ENCODE peak calls at places on chromosome 18, in four cellular contexts. P is K562, A is GM12891, L is GM12878. X is an unnamed sample.

GRCh38 chr18:50969448-50969847 is 1.6 kb downstream of the ELAC1 start:
- DNase-seq in P (no peak), A (no peak), L (no peak), X (no peak)

GRCh38 chr18:23920054-23920453 is 94.5 kb upstream of the TTC39C start:
- DNase-seq in P (no peak), A (no peak), L (no peak), X (no peak)

GRCh38 chr18:79879566-79879965 is 71.9 kb downstream of the SLC66A2 start:
- DNase-seq in P (no peak), A (no peak), L (no peak), X (no peak)

GRCh38 chr18:13775058-13775457 is 48.6 kb downstream of the RNMT start:
- DNase-seq in P (no peak), A (no peak), L (no peak), X (no peak)

GRCh38 chr18:78900938-78901909 is 78.4 kb upstream of the SALL3 start:
- DNase-seq in P (no peak), A (no peak), L (no peak), X (no peak)

GRCh38 chr18:42412896-42413295 is 457.9 kb downstream of the PIK3C3 start:
- DNase-seq in P (no peak), A (no peak), L (no peak), X (no peak)

GRCh38 chr18:39752351-39752750 is 2186.8 kb upstream of the CELF4 start:
- DNase-seq in P (no peak), A (no peak), L (no peak), X (no peak)

GRCh38 chr18:74378179-74378682 is 62.6 kb downstream of the C18orf63 start:
- DNase-seq in P (no peak), A (no peak), L (no peak), X (no peak)

GRCh38 chr18:11393486-11393885 is 215.9 kb upstream of the SLC35G4 start:
- DNase-seq in P (no peak), A (no peak), L (no peak), X (no peak)

GRCh38 chr18:48222118-48222517 is 187.1 kb downstream of the ZBTB7C start:
- DNase-seq in P (no peak), A (no peak), L (peak; percentile 2), X (peak; percentile 87)

GRCh38 chr18:55323051-55323994 is 264.7 kb downstream of the TCF4 start:
- DNase-seq in P (no peak), A (no peak), L (no peak), X (no peak)

GRCh38 chr18:7978834-7979233 is 411.7 kb downstream of the PTPRM start:
- DNase-seq in P (no peak), A (no peak), L (no peak), X (no peak)

GRCh38 chr18:23812566-23813440 is 123.5 kb downstream of the LAMA3 start:
- DNase-seq in P (peak; percentile 24), A (no peak), L (no peak), X (no peak)

GRCh38 chr18:22171839-22172582 is 2.6 kb downstream of the GATA6 start:
- DNase-seq in P (no peak), A (no peak), L (no peak), X (no peak)

GRCh38 chr18:10062292-10062940 is 148.6 kb downstream of the VAPA start:
- DNase-seq in P (no peak), A (no peak), L (no peak), X (no peak)

GRCh38 chr18:2853926-2854664 is 7.3 kb downstream of the EMILIN2 start:
- DNase-seq in P (peak; percentile 96), A (no peak), L (no peak), X (no peak)

GRCh38 chr18:79630266-79631095 is 49.1 kb upstream of the CTDP1 start:
- DNase-seq in P (no peak), A (no peak), L (no peak), X (no peak)

GRCh38 chr18:54416459-54416858 is 58.8 kb downstream of the C18orf54 start:
- DNase-seq in P (no peak), A (no peak), L (no peak), X (no peak)

GRCh38 chr18:3453540-3454364 is 3.8 kb downstream of the TGIF1 start:
- DNase-seq in P (no peak), A (no peak), L (no peak), X (peak; percentile 70)

GRCh38 chr18:63309422-63309821 is 10.1 kb downstream of the BCL2 start:
- DNase-seq in P (no peak), A (no peak), L (no peak), X (no peak)

GRCh38 chr18:61589053-61589723 is 256.0 kb downstream of the CDH20 start:
- DNase-seq in P (no peak), A (no peak), L (no peak), X (peak; percentile 45)

GRCh38 chr18:13629841-13630747 is 96.3 kb downstream of the FAM210A start:
- DNase-seq in P (peak; percentile 74), A (peak; percentile 79), L (peak; percentile 48), X (peak; percentile 38)

GRCh38 chr18:49972535-49972934 is 159.2 kb upstream of the ACAA2 start:
- DNase-seq in P (no peak), A (no peak), L (no peak), X (no peak)

GRCh38 chr18:3455938-3456685 is 6.1 kb downstream of the TGIF1 start:
- DNase-seq in P (no peak), A (no peak), L (no peak), X (no peak)

GRCh38 chr18:79509536-79509930 is 113.8 kb downstream of the NFATC1 start:
- DNase-seq in P (no peak), A (no peak), L (no peak), X (no peak)

GRCh38 chr18:9876867-9877654 is 8.7 kb upstream of the TXNDC2 start:
- DNase-seq in P (peak; percentile 92), A (no peak), L (no peak), X (peak; percentile 24)

GRCh38 chr18:79613186-79613931 is 66.2 kb upstream of the CTDP1 start:
- DNase-seq in P (no peak), A (no peak), L (no peak), X (no peak)

GRCh38 chr18:24633121-24633520 is 172.7 kb downstream of the HRH4 start:
- DNase-seq in P (no peak), A (no peak), L (no peak), X (no peak)

GRCh38 chr18:73201940-73202339 is 334.2 kb upstream of the NETO1 start:
- DNase-seq in P (no peak), A (no peak), L (no peak), X (no peak)

GRCh38 chr18:34970106-34970505 is 71.1 kb upstream of the MAPRE2 start:
- DNase-seq in P (no peak), A (no peak), L (no peak), X (no peak)

GRCh38 chr18:79484661-79485621 is 89.2 kb downstream of the NFATC1 start:
- DNase-seq in P (no peak), A (no peak), L (no peak), X (no peak)

GRCh38 chr18:55768255-55768654 is 180.3 kb upstream of the TCF4 start:
- DNase-seq in P (no peak), A (no peak), L (no peak), X (no peak)

GRCh38 chr18:8480506-8481328 is 128.5 kb upstream of the RAB12 start:
- DNase-seq in P (peak; percentile 30), A (no peak), L (no peak), X (no peak)

GRCh38 chr18:68948622-68949021 is 150.7 kb downstream of the CCDC102B start:
- DNase-seq in P (no peak), A (no peak), L (no peak), X (no peak)

GRCh38 chr18:65435529-65435928 is 315.3 kb upstream of the CDH7 start:
- DNase-seq in P (no peak), A (no peak), L (no peak), X (no peak)

GRCh38 chr18:35162995-35163394 is 77.8 kb upstream of the ZNF397 start:
- DNase-seq in P (no peak), A (no peak), L (no peak), X (no peak)

GRCh38 chr18:28063181-28063790 is 113.6 kb downstream of the CDH2 start:
- DNase-seq in P (no peak), A (no peak), L (no peak), X (no peak)

GRCh38 chr18:79857082-79857661 is 59.4 kb downstream of the KCNG2 start:
- DNase-seq in P (peak; percentile 17), A (no peak), L (no peak), X (peak; percentile 23)

GRCh38 chr18:58314284-58314683 is 270.3 kb downstream of the NEDD4L start:
- DNase-seq in P (peak; percentile 6), A (no peak), L (no peak), X (peak; percentile 33)
- TF ChIP-seq SPI1 in P (no peak), A (no peak), L (no peak), X (no peak)

GRCh38 chr18:36247036-36247435 is 50.5 kb upstream of the FHOD3 start:
- DNase-seq in P (no peak), A (no peak), L (no peak), X (no peak)
- TF ChIP-seq SPI1 in P (no peak), A (no peak), L (no peak), X (no peak)

GRCh38 chr18:58400337-58400885 is 228.5 kb downstream of the ALPK2 start:
- DNase-seq in P (no peak), A (no peak), L (no peak), X (no peak)

GRCh38 chr18:58403799-58404455 is 225.0 kb downstream of the ALPK2 start:
- DNase-seq in P (no peak), A (no peak), L (no peak), X (no peak)

GRCh38 chr18:58402951-58403702 is 225.8 kb downstream of the ALPK2 start:
- DNase-seq in P (no peak), A (no peak), L (no peak), X (no peak)

GRCh38 chr18:58401191-58401590 is 227.7 kb downstream of the ALPK2 start:
- DNase-seq in P (no peak), A (no peak), L (no peak), X (no peak)

GRCh38 chr18:58402247-58402646 is 226.6 kb downstream of the ALPK2 start:
- DNase-seq in P (no peak), A (no peak), L (no peak), X (no peak)
- TF ChIP-seq SPI1 in P (no peak), A (no peak), L (no peak), X (no peak)

DNA sequence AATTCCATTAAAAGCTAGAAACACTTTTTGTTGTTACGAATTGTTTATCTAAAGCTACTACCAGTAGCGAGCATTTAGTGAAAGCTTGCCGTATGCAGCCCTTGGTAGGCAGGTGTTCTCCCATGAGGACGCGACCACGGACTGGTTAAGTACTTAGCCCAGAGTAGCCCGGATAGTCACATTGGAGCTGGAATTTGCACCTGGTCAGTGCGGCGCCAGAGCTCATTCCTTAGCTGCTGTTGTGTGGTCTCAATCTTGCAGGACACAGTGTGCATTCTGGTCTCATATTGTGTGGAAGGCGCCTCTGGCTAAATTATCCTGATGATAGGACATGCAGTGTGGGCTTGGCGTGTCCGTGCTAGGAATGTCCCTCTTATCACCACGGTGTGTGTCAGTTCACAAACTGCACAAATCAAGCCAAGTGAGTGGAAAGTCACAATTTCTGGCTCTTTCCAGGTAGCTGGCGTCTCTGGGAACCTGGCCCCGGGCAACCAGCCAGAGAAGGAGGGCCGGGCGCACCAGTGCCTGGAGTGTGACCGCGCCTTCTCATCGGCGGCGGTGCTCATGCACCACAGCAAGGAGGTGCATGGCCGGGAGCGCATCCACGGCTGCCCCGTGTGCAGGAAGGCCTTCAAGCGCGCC is 133.3 kb downstream of the ZNF236 start:
- DNase-seq in P (no peak), A (no peak), L (no peak), X (no peak)
- TF ChIP-seq SPI1 in P (no peak), A (no peak), L (no peak), X (no peak)